ENCODE peak calls at places on chromosome 7, in eight cellular contexts. U is CD8-positive, alpha-beta T cell; W is CD4-positive, alpha-beta memory T cell; E is astrocyte; X is OCI-LY7; S is uterus; Q is naive thymus-derived CD4-positive, alpha-beta T cell; P is upper lobe of left lung. B is an unnamed sample. For H3K4me1, the result is how much of the 10 kb centered on the place peaks cover.

GRCh38 chr7:22476822-22477221 is 23.2 kb downstream of the STEAP1B start:
- DNase-seq in Q (no peak), P (no peak), W (no peak), X (no peak), U (no peak), S (no peak), E (no peak), B (no peak)

GRCh38 chr7:142784096-142784495 is 13.3 kb downstream of the PRSS2 start:
- DNase-seq in X (peak), W (no peak), S (no peak), Q (no peak), E (no peak), U (no peak), P (no peak), B (no peak)

GRCh38 chr7:37832194-37832593 is 16.2 kb upstream of the NME8 start:
- DNase-seq in E (no peak), X (no peak), S (peak), W (no peak), U (no peak), P (peak), Q (no peak), B (no peak)

GRCh38 chr7:118312966-118313365 is 88.5 kb downstream of the ANKRD7 start:
- DNase-seq in U (no peak), Q (no peak), X (no peak), W (no peak), P (no peak), E (no peak), S (no peak), B (no peak)

GRCh38 chr7:18119985-18120384 is 92.3 kb upstream of the PRPS1L1 start:
- DNase-seq in W (no peak), P (no peak), S (no peak), E (no peak), X (no peak), Q (no peak), U (no peak), B (no peak)

GRCh38 chr7:42886129-42886528 is 25.7 kb downstream of the C7orf25 start:
- DNase-seq in W (no peak), Q (no peak), U (no peak), S (no peak), X (peak), E (no peak), P (no peak), B (no peak)

GRCh38 chr7:100091411-100092181 is 2.8 kb downstream of the COPS6 start:
- DNase-seq in X (peak), U (no peak), Q (no peak), E (no peak), P (no peak), S (no peak), W (no peak), B (no peak)

GRCh38 chr7:146123715-146124114 is 7.1 kb downstream of the CNTNAP2 start:
- DNase-seq in X (no peak), P (no peak), W (no peak), U (no peak), E (no peak), Q (no peak), S (no peak), B (no peak)

GRCh38 chr7:28144266-28144665 is 36.3 kb downstream of the JAZF1 start:
- DNase-seq in W (no peak), S (no peak), E (no peak), Q (no peak), P (no peak), U (no peak), X (no peak), B (no peak)

GRCh38 chr7:100893318-100893895 is 2.3 kb downstream of the ACHE start:
- DNase-seq in Q (no peak), S (no peak), U (no peak), X (no peak), E (no peak), W (no peak), P (no peak), B (no peak)

GRCh38 chr7:120404042-120404441 is 131.1 kb downstream of the KCND2 start:
- DNase-seq in Q (no peak), W (no peak), U (no peak), S (no peak), P (no peak), E (no peak), X (no peak), B (no peak)

GRCh38 chr7:55230014-55230413 is 135.1 kb upstream of the LANCL2 start:
- DNase-seq in Q (no peak), P (no peak), E (no peak), X (no peak), W (no peak), U (no peak), S (no peak), B (no peak)

DNA sequence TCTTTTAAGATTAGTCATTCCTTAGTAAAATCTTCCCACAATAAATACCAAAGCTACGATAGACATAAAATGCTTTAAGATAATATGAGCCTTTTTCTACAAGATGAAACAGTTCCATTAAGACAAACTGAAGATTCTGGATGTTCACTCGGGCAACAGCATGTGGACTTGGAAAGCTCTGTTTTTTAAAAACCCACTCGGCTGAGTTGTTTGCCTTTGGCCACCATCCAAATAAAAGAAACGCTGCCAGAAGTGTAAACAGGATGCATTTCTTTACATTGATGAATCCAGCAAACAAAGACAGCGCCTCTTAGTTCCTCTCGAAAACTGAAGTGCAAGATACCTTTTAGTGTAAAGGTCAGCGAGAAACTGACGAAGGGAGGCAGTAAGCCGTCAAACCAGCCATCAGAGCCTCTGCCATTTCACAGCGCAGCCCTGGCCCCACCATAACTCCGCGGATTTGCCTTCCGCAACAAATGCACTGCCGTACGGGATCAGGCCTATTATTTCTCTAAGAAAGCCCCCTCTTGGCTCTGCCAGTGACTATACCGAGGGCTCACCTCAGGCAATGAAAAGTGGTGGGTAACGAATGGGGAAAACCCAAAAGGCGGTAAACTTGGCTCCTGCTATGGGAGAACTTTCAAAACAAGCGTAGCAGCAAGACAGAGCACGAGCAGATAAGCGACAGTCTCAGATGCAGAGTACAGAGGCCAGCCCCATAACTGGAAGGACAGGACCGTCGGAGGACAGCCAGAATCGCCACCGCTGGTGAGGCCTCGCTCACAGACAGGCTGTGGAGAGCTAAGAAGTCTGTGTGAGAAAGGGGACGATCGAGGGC is 41.4 kb downstream of the GNA12 start:
- DNase-seq in U (peak), P (no peak), S (no peak), W (no peak), X (no peak), E (peak), Q (no peak), B (no peak)
- H3K27ac ChIP-seq in U (no peak), P (peak), S (peak), W (no peak), X (no peak), E (peak), Q (no peak), B (no peak)

DNA sequence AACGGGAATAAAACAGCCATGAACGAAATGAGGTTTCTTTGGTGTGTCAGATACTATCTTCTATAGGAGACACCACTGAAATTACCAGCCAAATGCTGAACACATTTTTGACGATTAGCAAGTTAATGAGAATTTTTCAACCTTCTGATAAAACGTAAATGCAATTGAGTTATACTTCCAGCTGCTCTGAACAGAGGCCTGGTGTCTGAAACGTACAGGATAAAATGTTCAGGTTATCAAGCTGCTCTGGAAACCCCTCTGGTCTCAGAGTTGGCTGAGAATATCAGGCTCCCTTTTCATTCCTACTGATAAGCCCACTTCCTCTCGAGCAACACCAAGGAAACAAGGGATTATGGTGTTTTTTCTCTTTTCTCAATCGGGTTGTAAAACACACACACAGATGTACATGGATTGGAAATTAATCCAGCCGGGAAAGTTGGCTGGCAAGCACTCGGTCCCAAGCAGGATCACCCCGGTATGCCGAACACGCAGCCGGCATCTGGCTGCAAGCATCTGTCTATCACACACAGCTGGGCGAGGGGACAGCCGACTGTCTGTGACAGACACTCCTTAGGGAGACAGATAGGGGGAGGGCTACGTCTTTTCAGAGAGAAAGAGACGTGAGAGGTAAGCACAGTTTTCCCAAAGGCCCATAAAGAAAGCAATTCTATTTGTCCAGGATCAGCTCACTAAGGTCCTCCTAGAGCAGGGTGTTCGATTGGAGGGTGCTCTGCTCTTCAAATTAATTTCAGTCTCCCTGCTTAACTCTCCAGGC is 171.8 kb downstream of the PRKAG2 start:
- DNase-seq in E (no peak), X (no peak), W (no peak), Q (no peak), U (no peak), S (no peak), P (no peak), B (no peak)
- H3K4me1 ChIP-seq in E (under half), X (under half), W (under half), Q (under half), U (under half), S (under half), P (under half), B (under half)

GRCh38 chr7:2528481-2529095 is 9.0 kb downstream of the LFNG start:
- DNase-seq in W (no peak), Q (no peak), E (no peak), P (no peak), X (no peak), S (no peak), U (peak), B (no peak)

GRCh38 chr7:2530076-2530967 is 10.7 kb downstream of the LFNG start:
- DNase-seq in U (peak), P (peak), Q (peak), W (peak), E (no peak), X (no peak), S (no peak), B (peak)

GRCh38 chr7:2527505-2528464 is 8.2 kb downstream of the LFNG start:
- DNase-seq in U (peak), S (no peak), P (peak), E (peak), X (no peak), W (peak), Q (no peak), B (peak)

GRCh38 chr7:2526659-2527504 is 7.3 kb downstream of the LFNG start:
- DNase-seq in X (no peak), W (no peak), E (no peak), Q (no peak), U (peak), P (no peak), S (no peak), B (no peak)

GRCh38 chr7:2529161-2530075 is 9.8 kb downstream of the LFNG start:
- DNase-seq in W (peak), P (peak), S (peak), Q (peak), E (peak), U (peak), X (peak), B (peak)
- H3K4me3 ChIP-seq in W (no peak), P (no peak), S (no peak), Q (peak), E (no peak), U (peak), X (peak), B (peak)

GRCh38 chr7:95096123-95096395 is 188.7 kb downstream of the PPP1R9A start:
- DNase-seq in P (no peak), E (no peak), W (no peak), X (no peak), S (no peak), Q (no peak), U (no peak), B (no peak)
- H3K27ac ChIP-seq in P (no peak), E (no peak), W (no peak), X (no peak), S (no peak), Q (no peak), U (no peak), B (no peak)

GRCh38 chr7:158814637-158815036 is 14.7 kb downstream of the ESYT2 start:
- DNase-seq in X (peak), P (no peak), Q (peak), U (peak), W (peak), S (no peak), E (no peak), B (peak)

GRCh38 chr7:158816271-158816670 is 13.0 kb downstream of the ESYT2 start:
- DNase-seq in X (no peak), W (no peak), U (no peak), S (no peak), E (no peak), P (no peak), Q (no peak), B (no peak)

GRCh38 chr7:158815046-158815445 is 14.3 kb downstream of the ESYT2 start:
- DNase-seq in W (no peak), P (no peak), E (peak), S (no peak), U (no peak), Q (no peak), X (no peak), B (no peak)

GRCh38 chr7:158816995-158817394 is 12.3 kb downstream of the ESYT2 start:
- DNase-seq in Q (no peak), U (no peak), P (peak), S (no peak), E (no peak), W (no peak), X (no peak), B (peak)

GRCh38 chr7:158815471-158816128 is 13.7 kb downstream of the ESYT2 start:
- DNase-seq in P (no peak), E (peak), S (no peak), Q (no peak), U (no peak), W (no peak), X (no peak), B (no peak)
- H3K4me1 ChIP-seq in P (half or more), E (under half), S (under half), Q (half or more), U (half or more), W (half or more), X (under half), B (half or more)

DNA sequence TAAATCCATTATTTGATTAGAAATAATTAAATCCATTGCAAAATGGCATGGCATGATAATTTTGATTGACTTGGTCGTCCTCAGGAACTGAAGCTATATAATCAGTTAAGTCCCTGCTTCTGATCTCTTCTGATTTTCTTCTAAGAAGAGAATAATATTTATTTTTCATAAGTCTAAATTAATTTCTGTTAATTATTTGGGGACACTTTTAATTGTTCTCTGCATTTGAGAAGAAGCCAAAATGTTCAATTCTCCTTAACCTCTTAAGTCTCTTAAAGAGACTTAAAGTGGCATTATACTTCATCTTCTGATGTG is 67.2 kb downstream of the CAV1 start:
- DNase-seq in W (no peak), E (no peak), Q (no peak), S (no peak), X (no peak), U (no peak), P (no peak), B (no peak)
- H3K4me3 ChIP-seq in W (no peak), E (no peak), Q (no peak), S (no peak), X (no peak), U (no peak), P (no peak), B (no peak)